ENCODE peak calls at places on chromosomes 1 and 21, in four cellular contexts. C, A, N and K are unnamed samples.
A peak's percentile ranks its signal among the peaks of the same experiment; 100 is the strongest.

GRCh38 chr1:184954232-184954995 is 19.9 kb downstream of the NIBAN1 start:
- DNase-seq in C (peak; percentile 12), N (peak; percentile 29), A (no peak), K (no peak)

GRCh38 chr1:3494321-3495308 is 40.1 kb downstream of the ARHGEF16 start:
- DNase-seq in N (no peak), A (no peak), C (no peak), K (no peak)

GRCh38 chr1:226135059-226135651 is 51.4 kb downstream of the ACBD3 start:
- DNase-seq in A (no peak), C (no peak), N (peak; percentile 58), K (no peak)

GRCh38 chr21:42366292-42367010 is at the start of gene TFF1:
- DNase-seq in N (peak; percentile 84), C (peak; percentile 50), A (no peak), K (no peak)

GRCh38 chr1:150477320-150477719 is 9.9 kb upstream of the TARS2 start:
- DNase-seq in N (no peak), A (no peak), C (no peak), K (no peak)

GRCh38 chr1:2257245-2257627 is 29.1 kb downstream of the SKI start:
- DNase-seq in N (no peak), C (no peak), A (no peak), K (peak; percentile 56)

GRCh38 chr1:8423702-8424538 is 106.0 kb downstream of the SLC45A1 start:
- DNase-seq in C (peak; percentile 51), A (peak; percentile 71), N (peak; percentile 85), K (peak; percentile 90)

GRCh38 chr1:87151500-87152421 is 176.9 kb upstream of the LMO4 start:
- DNase-seq in A (peak; percentile 64), N (peak; percentile 83), C (peak; percentile 71), K (peak; percentile 90)

GRCh38 chr1:220818421-220819173 is 31.9 kb downstream of the MTARC1 start:
- DNase-seq in N (peak; percentile 64), C (no peak), A (peak; percentile 99), K (no peak)

GRCh38 chr1:175188936-175189335 is 3.6 kb downstream of the KIAA0040 start:
- DNase-seq in N (no peak), C (no peak), A (no peak), K (no peak)

GRCh38 chr1:9449976-9450696 is 89.1 kb upstream of the SLC25A33 start:
- DNase-seq in A (no peak), N (no peak), C (peak; percentile 40), K (no peak)

GRCh38 chr1:109112056-109112651 is 1.8 kb upstream of the ELAPOR1 start:
- DNase-seq in C (no peak), A (peak; percentile 43), N (no peak), K (no peak)

GRCh38 chr1:70487910-70488665 is 77.0 kb downstream of the CTH start:
- DNase-seq in A (peak; percentile 40), N (peak; percentile 42), C (no peak), K (peak; percentile 84)

GRCh38 chr21:29477941-29478340 is 179.2 kb downstream of the BACH1 start:
- DNase-seq in N (no peak), C (no peak), A (peak; percentile 82), K (no peak)

GRCh38 chr1:114756949-114757454 is 782 bp downstream of the CSDE1 start:
- DNase-seq in N (peak; percentile 63), A (peak; percentile 57), C (peak; percentile 16), K (peak; percentile 81)

GRCh38 chr1:156076609-156077429 is 5.4 kb downstream of the MEX3A start:
- DNase-seq in A (peak; percentile 28), C (no peak), N (no peak), K (peak; percentile 70)

GRCh38 chr1:246773213-246773641 is 49.0 kb downstream of the SCCPDH start:
- DNase-seq in A (no peak), C (no peak), N (no peak), K (no peak)

GRCh38 chr1:184792450-184792969 is 37.9 kb upstream of the EDEM3 start:
- DNase-seq in N (peak; percentile 57), A (peak; percentile 98), C (peak; percentile 16), K (no peak)

GRCh38 chr1:161044908-161045748 is 649 bp downstream of the USF1 start:
- DNase-seq in N (peak; percentile 72), A (peak; percentile 73), C (peak; percentile 50), K (peak; percentile 77)

GRCh38 chr1:940121-941026 is 16.7 kb downstream of the SAMD11 start:
- DNase-seq in N (peak; percentile 87), C (no peak), A (peak; percentile 80), K (peak; percentile 77)

GRCh38 chr21:45748593-45748992 is 105.1 kb downstream of the PCBP3 start:
- DNase-seq in N (no peak), C (no peak), A (no peak), K (no peak)

GRCh38 chr1:213122514-213122929 is 71.5 kb downstream of the RPS6KC1 start:
- DNase-seq in C (no peak), N (peak; percentile 71), A (peak; percentile 83), K (peak; percentile 57)

GRCh38 chr1:80066060-80066459 is 1059.5 kb upstream of the ADGRL4 start:
- DNase-seq in A (no peak), C (no peak), N (no peak), K (no peak)

DNA sequence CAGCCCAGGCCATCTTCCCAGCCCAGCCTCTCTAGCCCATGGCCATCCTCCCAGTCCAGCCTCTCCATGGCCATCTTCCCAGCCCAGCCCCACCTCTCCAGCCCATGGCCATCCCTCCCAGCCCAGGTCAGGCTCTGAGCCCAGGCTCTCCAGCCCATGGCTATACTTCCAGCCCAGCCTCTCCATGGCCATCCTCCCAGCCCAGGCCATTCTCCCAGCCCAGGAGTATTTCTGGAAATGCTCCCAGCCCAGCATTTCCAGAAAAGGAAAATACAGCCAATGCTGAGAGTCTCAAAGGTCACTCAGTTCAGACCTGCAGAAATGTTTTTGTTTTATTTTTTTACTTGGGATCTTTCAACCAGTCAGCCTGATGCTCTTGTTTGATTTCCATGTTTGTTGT is 70.0 kb upstream of the ZNF281 start:
- DNase-seq in A (peak; percentile 40), C (no peak), N (no peak), K (no peak)
- H3K4me1 ChIP-seq in A (peaks cover 9% of the 10 kb centered on the region), C (peaks cover 40% of the 10 kb centered on the region), N (peaks cover 6% of the 10 kb centered on the region), K (no peaks in the 10 kb centered on the region)

DNA sequence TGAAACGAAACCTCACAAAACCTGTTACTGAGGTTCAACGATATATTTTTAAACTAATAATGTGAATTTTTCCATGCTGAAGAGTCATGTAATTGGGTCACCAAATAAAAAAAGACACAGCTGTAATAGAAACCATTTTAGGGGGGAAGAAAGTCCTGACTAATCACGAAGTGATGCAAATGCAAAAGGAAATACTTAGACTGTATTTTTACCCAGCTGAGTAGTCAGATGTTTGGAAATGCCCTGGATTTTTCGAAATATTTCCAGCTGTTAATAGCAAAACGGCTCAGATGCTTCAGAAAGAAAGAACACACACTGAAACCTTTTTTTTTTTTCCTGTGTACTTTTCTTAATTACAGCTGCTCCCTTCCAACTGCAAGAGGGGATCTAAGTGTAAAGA is 210.3 kb downstream of the SETD4 start:
- DNase-seq in N (no peak), C (no peak), A (peak; percentile 81), K (no peak)
- H2AFZ ChIP-seq in N (no peak overlapping the region), C (no peak overlapping the region), A (no peak overlapping the region), K (no peak overlapping the region)

GRCh38 chr1:39080269-39080826 is 54.2 kb downstream of the NDUFS5 start:
- DNase-seq in A (no peak), C (no peak), N (no peak), K (no peak)
- TF ChIP-seq EZH2 in A (no peak), C (no peak), N (no peak), K (no peak)

GRCh38 chr1:93601686-93602085 is 80.0 kb downstream of the BCAR3 start:
- DNase-seq in A (no peak), N (no peak), C (no peak), K (no peak)
- H3K4me1 ChIP-seq in A (peaks cover 15% of the 10 kb centered on the region), N (peaks cover 35% of the 10 kb centered on the region), C (peaks cover 17% of the 10 kb centered on the region), K (no peaks in the 10 kb centered on the region)

GRCh38 chr1:26352338-26352679 is 1.6 kb downstream of the CRYBG2 start:
- DNase-seq in A (no peak), N (no peak), C (no peak), K (no peak)

GRCh38 chr1:26351591-26352337 is 2.2 kb downstream of the CRYBG2 start:
- DNase-seq in C (peak; percentile 82), N (peak; percentile 78), A (no peak), K (peak; percentile 72)

GRCh38 chr1:26349886-26350244 is 4.1 kb downstream of the CRYBG2 start:
- DNase-seq in C (no peak), A (no peak), N (no peak), K (no peak)

GRCh38 chr1:26350343-26350700 is 3.6 kb downstream of the CRYBG2 start:
- DNase-seq in N (no peak), A (no peak), C (no peak), K (no peak)

GRCh38 chr1:26350701-26351590 is 3.0 kb downstream of the CRYBG2 start:
- DNase-seq in A (no peak), N (peak; percentile 84), C (peak; percentile 42), K (peak; percentile 56)
- H2AFZ ChIP-seq in A (no peak overlapping the region), N (no peak overlapping the region), C (no peak overlapping the region), K (no peak overlapping the region)

DNA sequence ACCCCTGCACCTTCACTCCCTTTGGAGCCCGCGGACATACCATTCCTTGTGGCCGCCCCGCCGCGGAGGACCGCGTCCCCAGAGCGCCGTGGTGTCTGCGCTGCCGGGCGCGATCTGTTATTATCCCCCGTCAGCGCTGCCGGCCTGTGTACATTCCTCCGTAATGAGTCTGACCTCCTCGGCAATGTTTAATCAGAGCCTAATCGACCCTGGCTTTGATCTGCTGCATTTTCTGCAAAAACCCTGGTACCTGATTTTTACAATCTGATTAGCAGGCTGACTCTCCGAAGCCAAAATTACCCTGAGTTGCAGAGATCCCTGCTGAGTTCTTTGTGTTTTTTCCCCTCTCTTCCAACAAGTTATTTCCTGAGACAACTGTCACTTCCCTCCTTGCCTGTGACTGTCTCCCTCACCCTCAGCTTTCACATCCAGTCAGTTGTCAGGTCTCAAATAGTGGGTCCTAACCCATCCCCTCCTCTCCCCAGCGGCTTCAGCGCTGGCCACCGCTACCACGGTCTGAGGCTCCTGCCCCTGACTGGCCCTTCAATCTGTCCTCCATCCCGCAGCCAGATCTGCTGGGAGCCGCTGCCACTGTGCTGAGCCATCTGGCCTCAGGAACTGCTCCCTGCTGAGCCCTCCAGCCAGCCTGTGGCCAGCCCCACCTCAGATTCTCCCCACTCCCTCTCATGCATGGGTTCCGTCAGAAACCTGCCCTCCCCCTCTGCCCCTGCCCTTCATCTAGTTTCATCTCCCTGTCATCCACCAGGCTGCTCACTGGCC is 53.5 kb downstream of the GLIS1 start:
- DNase-seq in C (peak; percentile 55), N (peak; percentile 59), A (peak; percentile 22), K (peak; percentile 54)
- TF ChIP-seq EZH2 in C (no peak), N (no peak), A (no peak), K (no peak)